ENCODE peak calls at places on chromosomes 4 and X, in eight cellular contexts. T, C, Q, S, W, G, P and D are unnamed samples.

GRCh38 chr4:140091305-140091704 is 62.7 kb downstream of the MAML3 start:
- DNase-seq in T (peak), C (no peak), Q (no peak), S (no peak), W (no peak), G (no peak), P (no peak), D (no peak)

GRCh38 chr4:23710298-23710697 is 179.5 kb downstream of the PPARGC1A start:
- DNase-seq in T (no peak), C (no peak), Q (no peak), S (no peak), W (no peak), G (no peak), P (no peak), D (no peak)

GRCh38 chrX:53831662-53832635 is 145.4 kb upstream of the HUWE1 start:
- DNase-seq in T (peak), C (peak), Q (peak), S (no peak), W (no peak), G (no peak), P (peak), D (peak)

GRCh38 chrX:40083979-40084359 is 13.8 kb downstream of the BCOR start:
- DNase-seq in T (no peak), C (no peak), Q (no peak), S (no peak), W (no peak), G (no peak), P (no peak), D (no peak)

GRCh38 chrX:100995469-100995868 is 26.0 kb downstream of the ARL13A start:
- DNase-seq in T (peak), C (peak), Q (no peak), S (no peak), W (no peak), G (peak), P (peak), D (no peak)

GRCh38 chrX:43505759-43506158 is 150.3 kb upstream of the MAOA start:
- DNase-seq in T (peak), C (no peak), Q (no peak), S (no peak), W (no peak), G (no peak), P (no peak), D (no peak)

GRCh38 chr4:89598602-89599001 is 238.4 kb downstream of the SNCA start:
- DNase-seq in T (peak), C (peak), Q (no peak), S (no peak), W (no peak), G (no peak), P (no peak), D (no peak)

GRCh38 chr4:146639414-146639814 is 721 bp downstream of the POU4F2 start:
- DNase-seq in T (no peak), C (no peak), Q (no peak), S (no peak), W (no peak), G (no peak), P (no peak), D (no peak)

GRCh38 chr4:1500231-1500965 is 94.2 kb upstream of the NKX1-1 start:
- DNase-seq in T (no peak), C (no peak), Q (no peak), S (no peak), W (no peak), G (no peak), P (no peak), D (no peak)

GRCh38 chrX:10240918-10241317 is 84.1 kb downstream of the CLCN4 start:
- DNase-seq in T (peak), C (peak), Q (no peak), S (no peak), W (no peak), G (peak), P (no peak), D (no peak)

GRCh38 chrX:118976599-118977340 is 2.4 kb downstream of the LONRF3 start:
- DNase-seq in T (peak), C (no peak), Q (no peak), S (peak), W (peak), G (no peak), P (no peak), D (no peak)

GRCh38 chrX:118978451-118978850 is 4.0 kb downstream of the LONRF3 start:
- DNase-seq in T (no peak), C (no peak), Q (no peak), S (no peak), W (no peak), G (no peak), P (no peak), D (no peak)

GRCh38 chrX:118974908-118975671 is 672 bp downstream of the LONRF3 start:
- DNase-seq in T (no peak), C (no peak), Q (peak), S (peak), W (peak), G (no peak), P (peak), D (no peak)

GRCh38 chrX:118975831-118976598 is 1.6 kb downstream of the LONRF3 start:
- DNase-seq in T (no peak), C (peak), Q (peak), S (peak), W (peak), G (no peak), P (peak), D (no peak)

GRCh38 chrX:118977424-118977823 is 3.0 kb downstream of the LONRF3 start:
- DNase-seq in T (no peak), C (no peak), Q (no peak), S (no peak), W (no peak), G (no peak), P (no peak), D (no peak)
- H3K4me3 ChIP-seq in T (no peak), C (no peak), Q (no peak), S (no peak), W (no peak), G (no peak), P (peak), D (no peak)

DNA sequence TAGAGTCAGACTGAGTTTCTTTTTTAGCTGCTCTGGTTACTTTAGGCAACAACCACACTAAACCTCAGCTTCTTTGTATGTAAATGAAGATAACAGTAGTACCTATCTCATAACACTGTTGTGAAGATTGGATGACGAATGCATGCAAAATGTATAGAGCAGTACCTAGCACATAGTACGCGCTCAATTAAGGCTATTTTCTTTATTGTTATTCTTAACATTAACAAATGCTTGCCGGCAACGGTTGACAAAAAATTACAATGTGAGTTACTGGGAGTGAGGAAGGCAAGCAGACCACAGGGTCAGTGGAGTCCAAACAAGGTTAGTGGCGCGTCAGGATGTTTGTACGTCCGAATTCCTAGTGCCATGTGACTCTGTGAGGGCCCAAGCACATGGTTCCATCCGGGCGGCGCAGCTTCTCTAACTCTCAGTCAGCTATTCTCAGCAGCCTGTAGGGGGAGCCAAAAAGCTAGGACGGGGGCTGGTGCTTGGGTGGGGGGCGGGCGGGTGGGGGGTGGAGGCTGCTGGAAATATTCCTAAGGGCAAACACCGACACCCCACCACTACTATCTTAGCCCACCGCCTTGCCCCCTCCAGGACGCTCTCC is 795 bp upstream of the NALF2 start:
- DNase-seq in T (no peak), C (peak), Q (no peak), S (no peak), W (no peak), G (no peak), P (no peak), D (no peak)
- H3K4me3 ChIP-seq in T (peak), C (no peak), Q (no peak), S (peak), W (no peak), G (no peak), P (no peak), D (peak)

GRCh38 chrX:136572030-136572429 is 40.0 kb downstream of the VGLL1 start:
- DNase-seq in T (no peak), C (no peak), Q (no peak), S (no peak), W (no peak), G (no peak), P (no peak), D (no peak)
- H3K4me3 ChIP-seq in T (no peak), C (no peak), Q (no peak), S (no peak), W (no peak), G (no peak), P (no peak), D (no peak)

GRCh38 chrX:134459683-134460004 is 321 bp upstream of the HPRT1 start:
- DNase-seq in T (no peak), C (peak), Q (no peak), S (no peak), W (no peak), G (no peak), P (no peak), D (peak)
- H3K4me3 ChIP-seq in T (peak), C (peak), Q (peak), S (peak), W (peak), G (peak), P (peak), D (peak)

GRCh38 chrX:47610506-47610905 is 9.2 kb downstream of the SYN1 start:
- DNase-seq in T (peak), C (no peak), Q (no peak), S (no peak), W (no peak), G (no peak), P (no peak), D (no peak)

GRCh38 chrX:47608130-47608810 is 11.4 kb downstream of the SYN1 start:
- DNase-seq in T (no peak), C (no peak), Q (no peak), S (no peak), W (no peak), G (no peak), P (peak), D (peak)

GRCh38 chrX:47607091-47607490 is 12.6 kb downstream of the SYN1 start:
- DNase-seq in T (no peak), C (peak), Q (no peak), S (no peak), W (no peak), G (no peak), P (no peak), D (no peak)

GRCh38 chrX:47605024-47605423 is 14.6 kb downstream of the SYN1 start:
- DNase-seq in T (no peak), C (no peak), Q (no peak), S (no peak), W (no peak), G (no peak), P (no peak), D (no peak)
- H3K4me3 ChIP-seq in T (no peak), C (no peak), Q (no peak), S (no peak), W (no peak), G (no peak), P (no peak), D (no peak)